ENCODE peak calls at places on chromosome 1, in ten cellular contexts. T is lung, H is esophagus muscularis mucosa, E is GM10248, F is Peyer's patch, B is ovary, K is GM20000, V is left lung, R is breast epithelium, Z is lower leg skin. Y is an unnamed sample.
A peak's percentile ranks its signal among the peaks of the same experiment; 100 is the strongest.

GRCh38 chr1:232553050-232553754 is 76.7 kb downstream of the SIPA1L2 start:
- DNase-seq in Z (no peak), V (no peak), B (peak; percentile 55), R (no peak), E (no peak), F (no peak), T (peak; percentile 38), K (no peak), H (no peak), Y (no peak)

GRCh38 chr1:117635805-117636204 is 30.0 kb downstream of the TENT5C start:
- DNase-seq in B (no peak), V (no peak), R (no peak), T (no peak), Z (no peak), K (no peak), H (no peak), F (no peak), E (no peak), Y (no peak)

GRCh38 chr1:219883400-219884332 is 44.7 kb downstream of the SLC30A10 start:
- DNase-seq in V (no peak), F (no peak), B (no peak), T (no peak), K (no peak), E (no peak), R (no peak), H (no peak), Z (no peak), Y (no peak)

GRCh38 chr1:67735806-67736627 is 51.0 kb downstream of the GADD45A start:
- DNase-seq in Z (peak; percentile 95), B (peak; percentile 83), T (peak; percentile 61), V (peak; percentile 80), E (peak; percentile 68), R (peak; percentile 58), H (peak; percentile 93), K (peak; percentile 46), F (peak; percentile 79), Y (peak; percentile 67)

GRCh38 chr1:2294033-2294640 is 66.0 kb downstream of the SKI start:
- DNase-seq in H (no peak), E (no peak), Z (no peak), V (no peak), R (no peak), B (no peak), T (no peak), K (no peak), F (no peak), Y (no peak)

GRCh38 chr1:71755441-71755840 is 526.9 kb downstream of the NEGR1 start:
- DNase-seq in K (no peak), R (no peak), V (no peak), Z (no peak), B (no peak), E (no peak), F (no peak), H (no peak), T (no peak), Y (no peak)

GRCh38 chr1:228093050-228093906 is 9.8 kb downstream of the C1orf35 start:
- DNase-seq in T (no peak), R (no peak), V (no peak), B (no peak), K (no peak), F (no peak), E (no peak), Z (peak; percentile 63), H (no peak), Y (peak; percentile 20)

GRCh38 chr1:169387383-169387782 is 19.4 kb downstream of the BLZF1 start:
- DNase-seq in H (no peak), R (no peak), B (no peak), V (no peak), Z (no peak), E (no peak), T (no peak), F (no peak), K (no peak), Y (no peak)

DNA sequence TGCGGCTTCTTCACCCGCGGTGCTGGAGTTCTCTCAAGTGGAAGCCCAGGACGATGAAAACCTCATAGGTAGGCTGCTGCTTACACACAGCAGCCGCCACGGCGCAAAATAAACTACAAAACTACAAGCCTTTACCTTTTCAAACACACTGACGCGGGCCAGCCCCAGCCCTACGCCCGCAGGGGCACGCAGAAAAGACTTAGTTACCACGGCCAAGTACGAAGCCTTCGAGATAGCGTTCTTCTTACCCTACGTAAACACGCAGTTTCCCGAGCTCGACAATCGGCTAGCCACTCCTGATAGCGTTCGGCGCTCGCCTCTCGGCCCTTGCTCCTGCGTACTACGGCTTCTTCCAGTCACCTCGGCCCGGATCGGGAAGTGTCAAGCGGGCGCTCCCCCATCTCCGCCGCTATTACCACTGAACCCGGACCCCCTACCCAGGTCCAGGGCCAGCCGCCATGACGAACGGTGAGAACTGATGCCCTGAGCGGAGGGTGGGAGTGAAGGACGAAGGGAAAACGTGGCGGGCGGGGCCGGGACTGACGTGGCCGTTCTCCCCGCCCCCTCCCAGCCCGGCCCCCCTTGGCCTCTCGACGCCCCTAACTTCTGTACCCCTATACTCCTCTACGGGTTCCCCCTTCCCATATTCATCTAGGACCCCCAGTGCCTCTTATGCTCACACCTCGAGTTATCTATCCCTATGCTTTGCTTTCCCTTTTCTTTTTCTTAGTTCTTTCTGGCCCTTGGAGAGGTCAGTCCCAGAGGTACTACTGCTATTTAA is at the start of gene TMEM167B:
- DNase-seq in V (peak; percentile 96), Z (peak; percentile 98), B (peak; percentile 91), T (peak; percentile 92), E (peak; percentile 89), F (peak; percentile 89), R (peak; percentile 89), H (peak; percentile 97), K (peak; percentile 85), Y (peak; percentile 60)
- TF ChIP-seq CTCF in V (no peak), Z (no peak), B (no peak), T (no peak), E (no peak), F (no peak), R (no peak), H (no peak), K (no peak), Y (no peak)

GRCh38 chr1:98102369-98103030 is 181.7 kb upstream of the DPYD start:
- DNase-seq in H (no peak), V (no peak), T (no peak), B (no peak), Z (no peak), E (no peak), F (no peak), K (no peak), R (no peak), Y (no peak)

GRCh38 chr1:98104285-98104684 is 183.5 kb upstream of the DPYD start:
- DNase-seq in R (no peak), F (no peak), T (no peak), Z (no peak), E (no peak), H (no peak), V (no peak), K (no peak), B (no peak), Y (no peak)

GRCh38 chr1:98101364-98101763 is 180.5 kb upstream of the DPYD start:
- DNase-seq in B (no peak), F (no peak), H (no peak), Z (no peak), K (no peak), T (no peak), E (no peak), R (no peak), V (no peak), Y (no peak)

GRCh38 chr1:98107256-98107655 is 186.4 kb upstream of the DPYD start:
- DNase-seq in F (no peak), K (no peak), B (no peak), Z (no peak), V (no peak), E (no peak), R (no peak), T (no peak), H (no peak), Y (no peak)

GRCh38 chr1:98103617-98104284 is 182.9 kb upstream of the DPYD start:
- DNase-seq in K (no peak), T (no peak), F (no peak), Z (no peak), E (no peak), R (no peak), V (no peak), B (no peak), H (no peak), Y (no peak)
- TF ChIP-seq CTCF in K (no peak), T (no peak), F (no peak), Z (no peak), E (no peak), R (no peak), V (no peak), B (no peak), H (no peak), Y (no peak)

GRCh38 chr1:4117196-4117595 is 217.1 kb upstream of the C1orf174 start:
- DNase-seq in H (no peak), Z (peak; percentile 39), E (no peak), V (no peak), T (no peak), B (no peak), F (no peak), R (peak; percentile 19), K (no peak), Y (no peak)

GRCh38 chr1:4118746-4119515 is 218.9 kb upstream of the C1orf174 start:
- DNase-seq in E (no peak), Z (peak; percentile 70), H (no peak), R (peak; percentile 41), V (no peak), T (no peak), F (no peak), B (no peak), K (no peak), Y (no peak)

GRCh38 chr1:4119516-4120220 is 219.6 kb upstream of the C1orf174 start:
- DNase-seq in Z (peak; percentile 71), E (no peak), R (peak; percentile 17), K (no peak), T (no peak), V (no peak), B (peak; percentile 6), F (no peak), H (no peak), Y (no peak)

GRCh38 chr1:4113897-4114296 is 213.8 kb upstream of the C1orf174 start:
- DNase-seq in H (no peak), Z (no peak), K (no peak), V (no peak), R (no peak), E (no peak), B (no peak), T (no peak), F (no peak), Y (no peak)

DNA sequence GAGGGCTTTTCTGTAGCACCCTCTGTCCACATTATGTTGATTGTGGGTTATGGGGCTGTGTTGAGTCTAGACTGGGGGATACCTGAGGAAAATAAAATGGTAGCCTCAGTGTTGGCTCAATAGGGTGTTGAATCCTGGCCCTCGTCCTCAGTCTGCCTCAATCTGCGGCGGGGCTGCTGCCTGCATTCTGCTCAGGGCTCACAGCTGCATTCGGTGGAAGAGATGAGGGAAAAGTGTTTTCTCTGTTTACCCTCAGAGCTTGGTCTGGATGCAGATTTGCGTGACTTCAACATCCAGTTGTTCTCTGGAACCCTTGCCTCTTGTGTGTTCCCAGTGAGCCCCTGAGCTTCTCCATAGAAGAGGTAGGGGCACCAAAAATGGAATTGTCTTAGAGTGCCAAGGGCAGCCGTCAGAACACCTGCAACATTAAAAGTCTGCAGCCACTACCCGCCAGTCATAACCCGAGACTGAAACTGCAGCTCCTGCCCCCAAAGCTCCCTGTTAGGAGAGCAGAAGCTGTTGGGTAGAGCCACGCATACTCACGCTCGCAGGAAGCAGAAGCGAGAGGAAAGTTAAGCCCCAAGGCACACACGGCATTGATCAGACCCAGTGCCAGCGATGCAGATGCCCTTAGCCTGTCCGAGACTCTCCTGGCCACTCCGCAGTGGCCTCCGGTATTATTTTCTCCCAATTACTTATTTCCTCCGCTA is 215.3 kb upstream of the C1orf174 start:
- DNase-seq in T (no peak), K (no peak), V (no peak), Z (peak; percentile 63), R (no peak), E (no peak), F (no peak), H (no peak), B (no peak), Y (no peak)
- TF ChIP-seq CTCF in T (no peak), K (no peak), V (no peak), Z (no peak), R (no peak), E (no peak), F (no peak), H (no peak), B (no peak), Y (no peak)

DNA sequence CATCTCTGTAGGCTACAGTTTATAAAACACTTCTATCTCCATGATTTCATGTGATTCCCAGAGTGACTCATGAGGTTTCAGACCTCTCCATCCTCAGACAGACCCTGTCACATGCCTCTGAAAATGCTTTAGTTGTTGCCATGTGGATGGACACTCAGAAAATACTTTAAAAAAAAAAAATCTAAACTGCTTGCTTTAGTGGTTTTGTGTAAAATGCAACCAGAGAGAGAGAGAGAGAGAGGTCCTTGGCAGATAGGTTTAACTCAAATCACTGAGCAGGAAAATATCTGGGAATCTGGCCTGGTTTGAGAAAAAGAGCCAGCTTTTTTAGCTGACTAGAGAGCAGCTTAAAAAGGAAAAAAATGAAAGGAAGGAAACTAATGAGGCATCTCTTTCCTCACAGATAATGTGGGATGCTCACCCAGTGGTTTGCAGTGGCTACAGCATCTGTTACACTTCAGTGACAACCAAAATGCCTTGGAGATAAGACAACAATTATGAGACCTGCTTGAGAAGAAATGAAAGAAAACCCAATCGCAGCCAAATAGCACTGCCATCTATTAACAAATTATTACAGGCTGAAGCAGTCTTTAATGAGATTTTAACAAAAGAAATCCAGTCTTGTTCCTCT is 54.6 kb upstream of the SYT14 start:
- DNase-seq in K (no peak), B (no peak), T (no peak), E (no peak), V (no peak), F (no peak), R (no peak), Z (no peak), H (peak; percentile 3), Y (no peak)
- TF ChIP-seq CTCF in K (no peak), B (no peak), T (no peak), E (no peak), V (no peak), F (no peak), R (no peak), Z (no peak), H (no peak), Y (no peak)

Y was measured in omental fat pad.